ENCODE peak calls at places on chromosomes 16 and 17, in four cellular contexts. B, R, P and O are unnamed samples.
A peak's percentile ranks its signal among the peaks of the same experiment; 100 is the strongest.

GRCh38 chr17:78293896-78294295 is 62.5 kb downstream of the TMEM235 start:
- DNase-seq in P (no peak), R (no peak), B (no peak), O (no peak)

GRCh38 chr17:14748036-14748715 is 447.3 kb downstream of the HS3ST3B1 start:
- DNase-seq in R (no peak), P (no peak), B (no peak), O (no peak)

GRCh38 chr16:2385441-2385840 is 43.8 kb upstream of the CCNF start:
- DNase-seq in B (no peak), P (no peak), R (no peak), O (no peak)

GRCh38 chr16:75326333-75326732 is 74.9 kb upstream of the BCAR1 start:
- DNase-seq in R (no peak), P (no peak), B (no peak), O (no peak)

GRCh38 chr16:85735225-85735722 is 15.6 kb downstream of the C16orf74 start:
- DNase-seq in B (no peak), R (no peak), P (no peak), O (no peak)

GRCh38 chr16:2096853-2097620 is 38.7 kb downstream of the PKD1 start:
- DNase-seq in R (no peak), P (no peak), B (no peak), O (no peak)

GRCh38 chr17:64002658-64003525 is 4.7 kb downstream of the PRR29 start:
- DNase-seq in P (no peak), B (no peak), R (no peak), O (peak; percentile 9)

GRCh38 chr17:3792481-3792880 is 8.5 kb downstream of the ITGAE start:
- DNase-seq in B (no peak), P (no peak), R (no peak), O (no peak)

GRCh38 chr17:39870776-39871175 is 2.8 kb downstream of the ZPBP2 start:
- DNase-seq in B (no peak), P (no peak), R (no peak), O (no peak)

GRCh38 chr16:28110074-28110473 is 46.6 kb upstream of the GSG1L start:
- DNase-seq in R (no peak), P (peak; percentile 72), B (no peak), O (no peak)

GRCh38 chr17:60630352-60630751 is 30.4 kb downstream of the PPM1D start:
- DNase-seq in R (no peak), P (peak; percentile 63), B (peak; percentile 43), O (no peak)

GRCh38 chr16:12467418-12468210 is 336.1 kb downstream of the CPPED1 start:
- DNase-seq in P (no peak), B (no peak), R (no peak), O (no peak)

GRCh38 chr16:88888778-88889387 is 22.4 kb upstream of the PABPN1L start:
- DNase-seq in P (no peak), B (peak; percentile 75), R (no peak), O (no peak)

GRCh38 chr17:9217151-9218067 is 196.1 kb downstream of the NTN1 start:
- DNase-seq in P (peak; percentile 65), B (no peak), R (no peak), O (no peak)

GRCh38 chr17:54029196-54029595 is 206.5 kb downstream of the KIF2B start:
- DNase-seq in R (no peak), P (no peak), B (no peak), O (no peak)

GRCh38 chr16:72291531-72291981 is 119.6 kb upstream of the PMFBP1 start:
- DNase-seq in B (no peak), R (no peak), P (peak; percentile 95), O (no peak)

GRCh38 chr17:78672880-78673371 is 95.7 kb upstream of the DNAH17 start:
- DNase-seq in R (no peak), B (no peak), P (peak; percentile 16), O (no peak)

GRCh38 chr17:45316271-45317112 is at the start of gene MAP3K14:
- DNase-seq in R (peak; percentile 57), P (peak; percentile 82), B (peak; percentile 80), O (no peak)

GRCh38 chr16:15682105-15682570 is 32.1 kb downstream of the NDE1 start:
- DNase-seq in P (peak; percentile 74), B (no peak), R (peak; percentile 6), O (no peak)

GRCh38 chr16:89422905-89423630 is 67.3 kb downstream of the ANKRD11 start:
- DNase-seq in R (no peak), B (no peak), P (peak; percentile 39), O (no peak)

GRCh38 chr17:65629234-65629690 is 67.8 kb upstream of the AXIN2 start:
- DNase-seq in B (no peak), P (no peak), R (no peak), O (no peak)

GRCh38 chr16:22625948-22626347 is 115.3 kb downstream of the NPIPB5 start:
- DNase-seq in R (no peak), P (no peak), B (no peak), O (no peak)

GRCh38 chr17:72056727-72057290 is 64.0 kb upstream of the SOX9 start:
- DNase-seq in R (no peak), P (no peak), B (no peak), O (no peak)

GRCh38 chr16:4514606-4515005 is 24.0 kb downstream of the CDIP1 start:
- DNase-seq in B (no peak), P (no peak), R (no peak), O (no peak)

GRCh38 chr16:3087243-3087791 is 11.8 kb downstream of the ZSCAN10 start:
- DNase-seq in P (peak; percentile 29), B (peak; percentile 46), R (peak; percentile 48), O (no peak)

GRCh38 chr16:8935989-8936388 is 27.7 kb downstream of the USP7 start:
- DNase-seq in R (no peak), B (no peak), P (peak; percentile 10), O (no peak)

GRCh38 chr17:63974594-63975192 is 2.0 kb upstream of the SCN4A start:
- DNase-seq in B (no peak), P (no peak), R (no peak), O (no peak)

GRCh38 chr17:50059256-50059655 is 3.3 kb downstream of the ITGA3 start:
- DNase-seq in P (no peak), R (no peak), B (no peak), O (no peak)

GRCh38 chr17:9512323-9513168 is 63.1 kb downstream of the STX8 start:
- DNase-seq in P (peak; percentile 65), R (no peak), B (no peak), O (no peak)

GRCh38 chr17:6070280-6070894 is at the start of gene WSCD1:
- DNase-seq in P (no peak), R (peak; percentile 27), B (no peak), O (no peak)

GRCh38 chr16:9054460-9054859 is 37.0 kb upstream of the HAPSTR1 start:
- DNase-seq in B (no peak), R (no peak), P (no peak), O (no peak)

GRCh38 chr17:77456951-77457548 is 316.3 kb downstream of the SEC14L1 start:
- DNase-seq in R (no peak), B (no peak), P (no peak), O (no peak)

GRCh38 chr17:61635913-61636432 is 45.0 kb upstream of the NACA2 start:
- DNase-seq in P (peak; percentile 78), B (no peak), R (peak; percentile 51), O (no peak)
- TF ChIP-seq CTCF in P (peak; percentile 82), B (peak; percentile 45), R (peak; percentile 83), O (no peak)

DNA sequence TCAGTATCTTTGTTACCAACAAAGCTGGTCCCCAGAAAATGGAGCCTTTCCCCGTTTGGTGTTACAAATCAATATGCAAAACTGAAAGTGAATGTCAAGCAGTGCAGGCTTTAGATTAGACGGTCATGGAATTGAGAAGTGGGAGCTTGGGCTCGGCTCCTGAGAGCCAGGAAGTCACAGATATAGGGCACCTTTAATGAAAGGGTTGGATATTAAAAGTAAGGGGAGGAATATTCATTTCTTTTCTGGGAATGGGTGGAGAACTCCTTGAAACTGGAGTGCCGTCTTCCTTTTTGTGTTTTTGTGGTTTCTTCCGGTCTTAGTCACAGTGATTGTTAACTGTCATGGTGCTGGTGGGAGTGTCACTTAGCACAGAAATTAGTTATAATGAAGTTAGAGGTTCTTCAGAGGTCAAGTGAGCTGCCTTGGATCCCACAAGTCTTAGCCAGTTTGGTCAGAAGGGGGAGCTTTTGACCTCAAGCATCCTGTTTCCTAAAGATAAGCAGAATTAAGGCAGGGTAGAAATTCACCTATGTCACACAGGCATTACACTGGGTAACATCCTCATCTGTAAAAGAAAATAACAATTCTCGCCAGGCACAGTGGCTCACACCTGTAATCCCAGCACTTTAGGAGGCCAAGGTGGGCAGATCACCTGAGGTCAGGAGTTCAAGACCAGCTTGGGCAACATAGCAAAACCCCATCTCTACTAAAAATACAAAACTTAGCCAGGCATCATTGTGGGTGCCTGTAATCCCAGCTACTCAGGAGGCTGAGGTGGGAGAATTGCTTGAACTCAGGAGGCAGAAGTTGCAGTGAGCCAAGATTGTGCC is 9.6 kb upstream of the EIF1 start:
- DNase-seq in R (no peak), P (peak; percentile 66), B (no peak), O (no peak)
- TF ChIP-seq CTCF in R (no peak), P (no peak), B (peak; percentile 27), O (no peak)

GRCh38 chr17:80279895-80280294 is 19.2 kb downstream of the RNF213 start:
- DNase-seq in R (no peak), P (peak; percentile 95), B (peak; percentile 73), O (no peak)
- TF ChIP-seq CTCF in R (no peak), P (peak; percentile 31), B (peak; percentile 47), O (no peak)

DNA sequence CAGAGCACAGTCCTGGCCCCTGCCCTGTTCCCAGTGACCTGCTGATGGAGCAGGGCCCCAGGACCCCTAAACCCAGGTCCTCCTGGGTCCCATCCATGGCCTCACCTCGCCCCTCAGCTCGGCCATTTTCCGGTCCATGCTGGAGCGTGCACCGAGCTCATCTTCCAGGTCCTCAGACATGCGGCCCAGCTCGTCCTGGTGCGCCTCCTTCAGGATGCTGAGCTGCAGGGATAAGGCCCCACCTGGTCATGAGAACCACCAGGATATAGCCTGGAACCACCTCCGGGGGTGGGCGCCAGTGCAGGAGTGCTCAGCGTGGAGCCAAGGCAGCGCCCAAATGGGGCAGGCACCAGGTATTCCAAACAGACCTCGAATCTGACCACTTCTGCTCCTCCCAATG is 17.9 kb downstream of the CCDC102A start:
- DNase-seq in B (no peak), R (no peak), P (no peak), O (no peak)
- TF ChIP-seq CTCF in B (no peak), R (no peak), P (no peak), O (no peak)

DNA sequence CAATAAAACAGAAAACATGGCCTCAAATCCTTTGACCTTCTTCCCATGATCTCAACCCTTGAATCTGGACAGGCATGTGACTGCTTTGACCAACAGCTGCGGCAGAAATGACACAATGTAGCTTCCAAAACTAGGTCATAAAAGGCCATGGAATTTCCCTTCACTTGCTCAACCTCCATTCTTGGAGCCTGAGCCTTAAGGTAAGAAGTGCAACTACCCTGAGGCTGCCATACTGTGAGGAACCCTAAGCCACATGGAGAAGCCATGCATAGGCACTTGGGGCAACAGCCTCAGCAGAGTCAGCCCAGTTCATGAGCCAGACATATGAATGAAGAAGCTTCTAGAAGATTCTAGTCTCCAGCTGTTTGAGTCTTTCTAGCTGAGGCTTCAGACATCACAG is 75.8 kb upstream of the BRD7 start:
- DNase-seq in R (no peak), P (peak; percentile 7), B (no peak), O (no peak)
- TF ChIP-seq CTCF in R (no peak), P (no peak), B (no peak), O (no peak)

GRCh38 chr16:10566613-10567012 is 13.8 kb downstream of the EMP2 start:
- DNase-seq in B (no peak), R (no peak), P (no peak), O (no peak)
- TF ChIP-seq CTCF in B (no peak), R (no peak), P (peak; percentile 2), O (no peak)